ENCODE peak calls at places on chromosomes 11 and 22, in four cellular contexts. One of them, this sample, is unnamed.

GRCh38 chr11:117565709-117566108 is 231.3 kb downstream of the DSCAML1 start:
- DNase-seq in GM23338: no peak
- DNase-seq in CD8-positive, alpha-beta T cell: no peak
- DNase-seq in psoas muscle: no peak
- DNase-seq in this sample: peak

GRCh38 chr11:76268498-76268897 is 62.2 kb upstream of the WNT11 start:
- DNase-seq in GM23338: no peak
- DNase-seq in CD8-positive, alpha-beta T cell: no peak
- DNase-seq in psoas muscle: no peak
- DNase-seq in this sample: no peak

GRCh38 chr11:1049431-1049891 is 12.9 kb upstream of the MUC6 start:
- DNase-seq in GM23338: no peak
- DNase-seq in CD8-positive, alpha-beta T cell: no peak
- DNase-seq in psoas muscle: peak
- DNase-seq in this sample: peak

GRCh38 chr22:25404923-25405853 is 159.3 kb upstream of the GRK3 start:
- DNase-seq in GM23338: peak
- DNase-seq in CD8-positive, alpha-beta T cell: peak
- DNase-seq in psoas muscle: peak
- DNase-seq in this sample: peak

GRCh38 chr11:102625163-102625562 is at the start of gene MMP20:
- DNase-seq in GM23338: no peak
- DNase-seq in CD8-positive, alpha-beta T cell: no peak
- DNase-seq in psoas muscle: no peak
- DNase-seq in this sample: no peak

GRCh38 chr11:112732031-112732430 is 229.2 kb upstream of the NCAM1 start:
- DNase-seq in GM23338: no peak
- DNase-seq in CD8-positive, alpha-beta T cell: no peak
- DNase-seq in psoas muscle: no peak
- DNase-seq in this sample: no peak

GRCh38 chr11:134224710-134225662 is 515 bp downstream of the VPS26B start:
- DNase-seq in GM23338: peak
- DNase-seq in CD8-positive, alpha-beta T cell: peak
- DNase-seq in psoas muscle: peak
- DNase-seq in this sample: peak

GRCh38 chr22:22926359-22927195 is 39.0 kb downstream of the IGLL5 start:
- DNase-seq in GM23338: no peak
- DNase-seq in CD8-positive, alpha-beta T cell: no peak
- DNase-seq in psoas muscle: no peak
- DNase-seq in this sample: peak

GRCh38 chr11:112017538-112017937 is 7.7 kb upstream of the DLAT start:
- DNase-seq in GM23338: no peak
- DNase-seq in CD8-positive, alpha-beta T cell: no peak
- DNase-seq in psoas muscle: no peak
- DNase-seq in this sample: no peak

GRCh38 chr11:123597859-123598258 is 56.6 kb downstream of the SCN3B start:
- DNase-seq in GM23338: no peak
- DNase-seq in CD8-positive, alpha-beta T cell: no peak
- DNase-seq in psoas muscle: no peak
- DNase-seq in this sample: no peak

GRCh38 chr11:69010964-69011623 is 2.0 kb downstream of the MRGPRF start:
- DNase-seq in GM23338: peak
- DNase-seq in CD8-positive, alpha-beta T cell: peak
- DNase-seq in psoas muscle: peak
- DNase-seq in this sample: peak

GRCh38 chr11:124402326-124402922 is 3.6 kb upstream of the OR8B3 start:
- DNase-seq in GM23338: peak
- DNase-seq in CD8-positive, alpha-beta T cell: peak
- DNase-seq in psoas muscle: peak
- DNase-seq in this sample: peak

GRCh38 chr11:44892843-44893242 is 57.8 kb downstream of the TP53I11 start:
- DNase-seq in GM23338: no peak
- DNase-seq in CD8-positive, alpha-beta T cell: no peak
- DNase-seq in psoas muscle: no peak
- DNase-seq in this sample: no peak

GRCh38 chr11:35393093-35393492 is 26.3 kb downstream of the SLC1A2 start:
- DNase-seq in GM23338: no peak
- DNase-seq in CD8-positive, alpha-beta T cell: no peak
- DNase-seq in psoas muscle: no peak
- DNase-seq in this sample: no peak

GRCh38 chr11:92955900-92956299 is 13.6 kb upstream of the MTNR1B start:
- DNase-seq in GM23338: no peak
- DNase-seq in CD8-positive, alpha-beta T cell: no peak
- DNase-seq in psoas muscle: no peak
- DNase-seq in this sample: no peak

GRCh38 chr11:79419120-79419519 is 21.7 kb downstream of the TENM4 start:
- DNase-seq in GM23338: no peak
- DNase-seq in CD8-positive, alpha-beta T cell: no peak
- DNase-seq in psoas muscle: no peak
- DNase-seq in this sample: no peak

GRCh38 chr11:37110383-37110782 is 512.3 kb upstream of the RAG2 start:
- DNase-seq in GM23338: no peak
- DNase-seq in CD8-positive, alpha-beta T cell: no peak
- DNase-seq in psoas muscle: no peak
- DNase-seq in this sample: no peak

GRCh38 chr11:58928082-58928574 is 11.2 kb upstream of the GLYATL1 start:
- DNase-seq in GM23338: peak
- DNase-seq in CD8-positive, alpha-beta T cell: no peak
- DNase-seq in psoas muscle: no peak
- DNase-seq in this sample: peak

DNA sequence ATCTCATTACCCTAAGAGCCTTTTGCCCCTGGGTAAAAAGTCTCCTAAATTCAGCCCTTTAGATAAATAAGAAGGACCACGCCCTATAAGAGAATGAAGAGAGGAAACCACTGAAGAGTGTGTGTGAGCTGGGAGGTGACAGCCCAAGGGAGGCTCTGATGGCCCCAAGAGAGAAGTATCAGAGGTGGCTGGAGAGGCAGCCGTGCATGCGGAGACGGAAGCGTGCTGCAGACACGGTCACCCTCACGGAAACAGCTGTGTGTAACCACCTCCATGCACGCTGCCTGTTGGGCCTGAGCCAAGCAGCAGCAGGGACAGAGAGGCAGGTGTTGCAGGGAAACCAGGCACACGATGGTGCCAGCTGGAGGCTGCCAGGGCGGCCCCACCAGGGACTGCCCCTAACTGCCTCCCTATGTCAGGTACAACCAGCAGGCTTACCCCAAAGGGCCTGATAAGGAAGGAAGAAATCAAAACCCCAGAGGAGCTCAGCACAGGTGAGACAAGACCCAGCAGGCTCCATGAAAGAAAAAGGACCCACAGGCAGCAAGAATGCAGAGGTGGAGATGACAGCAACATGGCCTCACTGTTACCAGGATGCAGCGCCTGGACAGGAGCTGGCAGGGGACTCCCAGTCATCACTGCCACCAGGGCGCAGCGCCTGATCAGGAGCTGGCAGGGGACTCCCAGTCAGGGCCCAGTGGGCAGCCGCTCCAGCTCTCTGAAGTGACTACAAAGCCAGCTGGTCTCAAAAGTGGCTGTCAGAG is 7.8 kb downstream of the LARGE2 start:
- DNase-seq in GM23338: no peak
- DNase-seq in CD8-positive, alpha-beta T cell: peak
- DNase-seq in psoas muscle: no peak
- DNase-seq in this sample: peak
- H3K4me3 ChIP-seq in GM23338: no peak
- H3K4me3 ChIP-seq in CD8-positive, alpha-beta T cell: peak
- H3K4me3 ChIP-seq in psoas muscle: no peak
- H3K4me3 ChIP-seq in this sample: no peak

DNA sequence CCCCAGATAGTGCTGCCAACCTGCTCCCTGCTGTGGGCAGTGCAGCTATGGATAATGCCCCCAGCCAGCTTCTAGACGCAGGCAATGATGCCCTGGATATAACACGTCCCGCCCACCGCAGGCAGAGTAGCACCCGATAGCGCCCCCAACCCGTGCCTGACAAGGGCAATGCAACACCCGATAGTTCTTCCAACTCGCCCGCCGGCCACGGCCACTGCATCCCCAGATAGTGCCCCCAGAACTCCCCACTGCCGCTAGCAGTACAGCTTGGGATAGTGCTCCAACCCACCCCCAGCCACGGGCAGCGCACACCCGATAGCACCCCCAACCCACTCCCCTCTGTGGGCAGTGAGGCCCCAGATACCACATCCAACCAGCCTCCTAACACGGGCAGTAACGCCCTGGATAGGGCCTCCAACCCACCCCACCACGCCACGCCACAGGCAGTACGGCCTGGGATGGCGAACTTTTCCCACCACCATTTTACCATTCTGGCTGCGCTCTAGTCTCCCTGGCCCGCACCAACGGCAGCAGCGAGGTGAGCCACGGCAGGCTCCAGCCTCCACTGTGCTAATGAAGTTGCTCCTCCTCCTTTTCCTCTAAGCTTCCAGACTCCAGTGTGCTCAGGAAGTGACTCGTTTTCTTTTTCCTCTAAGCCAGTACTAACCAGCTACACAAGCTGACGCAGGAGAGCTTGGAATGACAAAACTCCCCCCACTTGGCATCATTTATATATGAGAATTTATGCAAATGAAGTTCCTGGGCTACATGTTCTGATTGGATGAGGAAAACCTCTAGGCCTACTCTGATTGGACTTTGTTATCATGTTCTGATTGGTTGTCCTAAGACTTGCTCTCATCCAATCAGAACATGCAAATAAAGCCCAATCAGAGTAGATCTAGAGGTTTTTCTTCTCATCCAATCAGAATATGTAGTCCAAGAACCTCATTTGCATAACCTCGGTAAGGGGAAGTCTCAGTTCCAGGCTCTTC is 3.0 kb upstream of the RFPL3 start:
- DNase-seq in GM23338: peak
- DNase-seq in CD8-positive, alpha-beta T cell: no peak
- DNase-seq in psoas muscle: no peak
- DNase-seq in this sample: peak
- H3K4me3 ChIP-seq in GM23338: no peak
- H3K4me3 ChIP-seq in CD8-positive, alpha-beta T cell: no peak
- H3K4me3 ChIP-seq in psoas muscle: no peak
- H3K4me3 ChIP-seq in this sample: no peak

DNA sequence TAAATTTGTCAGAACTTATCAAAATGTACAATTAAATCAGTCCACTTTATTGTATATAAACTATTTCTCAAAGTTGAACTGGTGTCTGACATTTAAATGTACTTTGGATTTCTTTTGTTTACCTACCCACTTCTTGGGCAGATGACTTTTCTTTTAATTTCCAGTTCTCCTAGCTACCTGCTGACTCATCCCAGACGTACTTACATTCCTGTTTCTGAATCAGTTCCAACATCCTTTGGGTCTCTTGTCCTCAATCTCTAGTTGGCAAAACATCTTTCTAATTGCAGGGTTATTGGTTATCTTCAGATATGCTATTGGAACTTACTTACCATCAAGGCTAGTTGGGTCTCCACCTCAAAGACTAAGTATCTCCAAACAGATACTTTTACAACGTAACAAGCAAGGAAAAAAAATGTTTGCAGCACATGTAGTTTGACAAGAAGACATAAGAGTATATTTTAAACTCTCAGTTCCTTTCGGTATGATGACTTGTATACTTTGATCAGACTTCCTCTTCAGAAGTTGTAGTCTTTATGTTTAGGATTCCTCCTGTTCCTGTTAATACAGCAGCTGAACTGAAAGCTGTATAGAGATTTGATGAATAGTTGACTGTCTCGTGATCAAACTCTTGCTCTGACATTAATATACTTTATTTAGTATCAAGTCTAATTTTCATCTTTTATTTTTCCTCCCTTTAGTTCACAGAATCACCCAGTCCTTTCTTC is 43.2 kb downstream of the PACS1 start:
- DNase-seq in GM23338: no peak
- DNase-seq in CD8-positive, alpha-beta T cell: no peak
- DNase-seq in psoas muscle: no peak
- DNase-seq in this sample: no peak
- H3K4me3 ChIP-seq in GM23338: no peak
- H3K4me3 ChIP-seq in CD8-positive, alpha-beta T cell: peak
- H3K4me3 ChIP-seq in psoas muscle: no peak
- H3K4me3 ChIP-seq in this sample: no peak

DNA sequence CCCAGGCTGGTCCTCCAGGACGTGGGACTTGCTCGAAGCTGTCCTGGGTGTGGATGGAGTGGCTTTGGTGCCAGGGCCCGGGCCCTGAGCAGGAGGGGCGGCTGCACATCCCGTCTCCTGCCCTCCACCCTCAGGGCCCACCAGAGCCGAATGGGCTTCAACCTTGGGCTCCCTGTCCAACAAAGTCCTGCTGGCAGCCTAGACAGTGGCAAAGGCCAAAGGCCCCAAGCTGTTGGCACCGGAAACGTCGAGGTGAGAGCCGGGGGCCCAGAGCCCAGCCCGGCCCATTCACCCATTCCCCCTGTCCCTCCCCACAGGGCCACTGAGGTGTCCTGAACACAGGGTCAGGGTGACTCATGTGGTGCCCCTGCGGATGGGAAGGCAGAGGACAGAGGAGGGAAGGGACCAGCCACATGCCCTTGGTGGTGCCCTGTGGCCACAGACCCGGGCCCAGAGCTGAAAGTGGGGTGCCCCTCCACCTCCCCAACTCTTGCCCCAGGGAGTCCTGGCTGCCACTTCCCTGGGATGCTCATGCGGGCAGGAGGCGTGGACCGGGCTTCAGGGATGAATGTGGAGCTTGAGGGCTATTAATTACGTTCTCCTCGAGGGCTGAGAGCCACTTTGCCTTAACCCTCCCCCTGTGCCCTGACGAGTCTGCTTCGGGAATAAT is 9.1 kb downstream of the TSPAN32 start:
- DNase-seq in GM23338: no peak
- DNase-seq in CD8-positive, alpha-beta T cell: no peak
- DNase-seq in psoas muscle: no peak
- DNase-seq in this sample: no peak
- H3K4me3 ChIP-seq in GM23338: no peak
- H3K4me3 ChIP-seq in CD8-positive, alpha-beta T cell: no peak
- H3K4me3 ChIP-seq in psoas muscle: no peak
- H3K4me3 ChIP-seq in this sample: no peak

DNA sequence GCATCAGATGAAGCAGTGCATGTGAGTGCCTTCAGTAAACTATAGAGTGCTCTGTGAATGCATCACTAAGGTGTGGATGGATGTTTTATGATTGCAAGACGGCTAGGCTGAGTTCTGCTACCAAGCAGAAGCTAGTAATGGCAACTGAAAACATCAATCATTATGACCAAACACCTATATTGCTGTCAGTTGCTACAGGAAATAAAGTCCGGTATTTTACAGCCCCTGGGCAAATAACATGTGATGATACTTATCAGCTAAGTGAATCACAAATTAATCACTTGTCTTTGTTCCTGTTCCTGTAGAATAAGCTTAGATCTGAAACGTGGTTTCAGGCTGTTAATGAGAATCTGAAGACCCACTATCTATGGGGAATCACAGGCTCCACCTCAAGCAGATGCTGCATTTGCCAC is 253.9 kb upstream of the PITPNB start:
- DNase-seq in GM23338: no peak
- DNase-seq in CD8-positive, alpha-beta T cell: no peak
- DNase-seq in psoas muscle: no peak
- DNase-seq in this sample: no peak
- H3K4me3 ChIP-seq in GM23338: no peak
- H3K4me3 ChIP-seq in CD8-positive, alpha-beta T cell: no peak
- H3K4me3 ChIP-seq in psoas muscle: no peak
- H3K4me3 ChIP-seq in this sample: no peak

DNA sequence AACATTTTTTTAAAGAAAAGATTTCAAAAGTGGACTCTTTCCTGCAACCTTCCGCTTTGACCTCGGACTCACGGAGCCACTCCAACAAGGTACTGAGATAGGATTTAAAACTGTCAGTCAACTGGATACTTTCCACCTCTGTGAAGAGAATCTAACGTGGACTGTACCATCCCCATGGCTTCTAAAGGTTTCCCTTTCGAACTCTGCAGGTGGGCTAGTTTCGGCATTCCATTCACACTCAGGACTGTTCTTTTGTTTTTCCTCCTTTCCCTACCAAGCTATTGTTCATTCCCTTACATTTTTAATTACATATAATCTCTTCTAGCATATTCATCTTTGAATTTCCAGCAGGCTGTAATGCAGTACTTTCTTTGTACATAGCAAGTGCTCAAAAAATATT is 88.5 kb upstream of the AKIP1 start:
- DNase-seq in GM23338: peak
- DNase-seq in CD8-positive, alpha-beta T cell: no peak
- DNase-seq in psoas muscle: no peak
- DNase-seq in this sample: peak
- H3K4me3 ChIP-seq in GM23338: no peak
- H3K4me3 ChIP-seq in CD8-positive, alpha-beta T cell: no peak
- H3K4me3 ChIP-seq in psoas muscle: no peak
- H3K4me3 ChIP-seq in this sample: no peak

This sample was measured in H7.